ENCODE peak calls at places on chromosomes 7 and 10, in seven cellular contexts. One of them, this sample, is unnamed.

GRCh38 chr7:115133248-115133647 is 211.4 kb downstream of the MDFIC start:
- DNase-seq in uterus: no peak
- DNase-seq in H54: no peak
- DNase-seq in esophagus squamous epithelium: no peak
- DNase-seq in A549: no peak
- DNase-seq in spleen: no peak
- DNase-seq in GM12892: no peak
- DNase-seq in this sample: no peak

GRCh38 chr10:124717911-124718734 is 26.1 kb downstream of the FAM53B start:
- DNase-seq in spleen: peak; percentile 85
- DNase-seq in esophagus squamous epithelium: no peak
- DNase-seq in GM12892: no peak
- DNase-seq in H54: no peak
- DNase-seq in uterus: peak; percentile 68
- DNase-seq in A549: no peak
- DNase-seq in this sample: no peak

GRCh38 chr7:88429382-88429781 is 122.7 kb upstream of the STEAP4 start:
- DNase-seq in spleen: no peak
- DNase-seq in A549: peak; percentile 6
- DNase-seq in H54: no peak
- DNase-seq in GM12892: no peak
- DNase-seq in uterus: no peak
- DNase-seq in esophagus squamous epithelium: no peak
- DNase-seq in this sample: no peak

GRCh38 chr7:127035203-127035849 is 217.4 kb downstream of the GRM8 start:
- DNase-seq in GM12892: no peak
- DNase-seq in A549: no peak
- DNase-seq in esophagus squamous epithelium: no peak
- DNase-seq in uterus: no peak
- DNase-seq in spleen: no peak
- DNase-seq in H54: no peak
- DNase-seq in this sample: no peak

GRCh38 chr7:154503962-154504550 is 451.9 kb downstream of the DPP6 start:
- DNase-seq in H54: no peak
- DNase-seq in A549: peak; percentile 41
- DNase-seq in uterus: no peak
- DNase-seq in spleen: no peak
- DNase-seq in GM12892: no peak
- DNase-seq in esophagus squamous epithelium: no peak
- DNase-seq in this sample: no peak

GRCh38 chr10:99524050-99524666 is 8.6 kb upstream of the NKX2-3 start:
- DNase-seq in spleen: no peak
- DNase-seq in esophagus squamous epithelium: no peak
- DNase-seq in uterus: no peak
- DNase-seq in A549: no peak
- DNase-seq in H54: no peak
- DNase-seq in GM12892: no peak
- DNase-seq in this sample: no peak

GRCh38 chr10:88090568-88091214 is 227.3 kb downstream of the PTEN start:
- DNase-seq in uterus: no peak
- DNase-seq in spleen: no peak
- DNase-seq in A549: no peak
- DNase-seq in esophagus squamous epithelium: no peak
- DNase-seq in GM12892: no peak
- DNase-seq in H54: no peak
- DNase-seq in this sample: no peak

GRCh38 chr10:42936580-42936979 is 140.3 kb upstream of the RET start:
- DNase-seq in esophagus squamous epithelium: no peak
- DNase-seq in A549: no peak
- DNase-seq in H54: no peak
- DNase-seq in GM12892: no peak
- DNase-seq in spleen: peak; percentile 35
- DNase-seq in uterus: no peak
- DNase-seq in this sample: no peak

GRCh38 chr10:112754001-112754411 is 196.0 kb upstream of the TCF7L2 start:
- DNase-seq in uterus: peak; percentile 44
- DNase-seq in GM12892: no peak
- DNase-seq in H54: no peak
- DNase-seq in spleen: no peak
- DNase-seq in A549: no peak
- DNase-seq in esophagus squamous epithelium: no peak
- DNase-seq in this sample: no peak

GRCh38 chr7:55977831-55978230 is 13.4 kb downstream of the NIPSNAP2 start:
- DNase-seq in esophagus squamous epithelium: no peak
- DNase-seq in H54: no peak
- DNase-seq in A549: peak; percentile 18
- DNase-seq in GM12892: no peak
- DNase-seq in uterus: no peak
- DNase-seq in spleen: no peak
- DNase-seq in this sample: no peak

GRCh38 chr7:7596156-7596555 is 29.5 kb downstream of the MIOS start:
- DNase-seq in spleen: no peak
- DNase-seq in esophagus squamous epithelium: no peak
- DNase-seq in GM12892: no peak
- DNase-seq in A549: no peak
- DNase-seq in H54: no peak
- DNase-seq in uterus: no peak
- DNase-seq in this sample: no peak

GRCh38 chr10:119996944-119997343 is 104.4 kb downstream of the SEC23IP start:
- DNase-seq in A549: no peak
- DNase-seq in H54: no peak
- DNase-seq in spleen: no peak
- DNase-seq in GM12892: no peak
- DNase-seq in esophagus squamous epithelium: no peak
- DNase-seq in uterus: no peak
- DNase-seq in this sample: no peak

GRCh38 chr7:36075561-36075960 is 77.5 kb upstream of the EEPD1 start:
- DNase-seq in esophagus squamous epithelium: no peak
- DNase-seq in spleen: no peak
- DNase-seq in uterus: no peak
- DNase-seq in GM12892: no peak
- DNase-seq in H54: no peak
- DNase-seq in A549: no peak
- DNase-seq in this sample: no peak

GRCh38 chr7:82506702-82507101 is 63.1 kb upstream of the CACNA2D1 start:
- DNase-seq in uterus: no peak
- DNase-seq in A549: no peak
- DNase-seq in esophagus squamous epithelium: no peak
- DNase-seq in spleen: no peak
- DNase-seq in GM12892: no peak
- DNase-seq in H54: no peak
- DNase-seq in this sample: peak; percentile 50

GRCh38 chr7:40866601-40867000 is 731.8 kb downstream of the SUGCT start:
- DNase-seq in esophagus squamous epithelium: no peak
- DNase-seq in H54: no peak
- DNase-seq in GM12892: no peak
- DNase-seq in A549: peak; percentile 3
- DNase-seq in uterus: peak; percentile 46
- DNase-seq in spleen: no peak
- DNase-seq in this sample: no peak

GRCh38 chr7:27431465-27431864 is 188.9 kb downstream of the EVX1 start:
- DNase-seq in A549: no peak
- DNase-seq in uterus: no peak
- DNase-seq in H54: no peak
- DNase-seq in spleen: no peak
- DNase-seq in esophagus squamous epithelium: no peak
- DNase-seq in GM12892: no peak
- DNase-seq in this sample: no peak

GRCh38 chr7:6121141-6121540 is 90.0 kb downstream of the ANKRD61 start:
- DNase-seq in A549: peak; percentile 39
- DNase-seq in esophagus squamous epithelium: no peak
- DNase-seq in uterus: no peak
- DNase-seq in GM12892: no peak
- DNase-seq in H54: no peak
- DNase-seq in spleen: no peak
- DNase-seq in this sample: no peak

GRCh38 chr10:47104786-47105385 is 193.7 kb downstream of the PTPN20 start:
- DNase-seq in A549: no peak
- DNase-seq in spleen: no peak
- DNase-seq in esophagus squamous epithelium: no peak
- DNase-seq in uterus: no peak
- DNase-seq in H54: no peak
- DNase-seq in GM12892: no peak
- DNase-seq in this sample: no peak

GRCh38 chr7:8436965-8437364 is 3.6 kb downstream of the NXPH1 start:
- DNase-seq in uterus: no peak
- DNase-seq in GM12892: peak; percentile 43
- DNase-seq in H54: peak; percentile 94
- DNase-seq in esophagus squamous epithelium: no peak
- DNase-seq in spleen: peak; percentile 76
- DNase-seq in A549: peak; percentile 42
- DNase-seq in this sample: no peak

GRCh38 chr7:158257001-158257400 is 330.6 kb downstream of the PTPRN2 start:
- DNase-seq in H54: no peak
- DNase-seq in uterus: no peak
- DNase-seq in A549: no peak
- DNase-seq in GM12892: no peak
- DNase-seq in spleen: peak; percentile 37
- DNase-seq in esophagus squamous epithelium: no peak
- DNase-seq in this sample: no peak

GRCh38 chr7:19899517-19899916 is 126.1 kb upstream of the TMEM196 start:
- DNase-seq in H54: no peak
- DNase-seq in uterus: no peak
- DNase-seq in GM12892: no peak
- DNase-seq in spleen: no peak
- DNase-seq in esophagus squamous epithelium: no peak
- DNase-seq in A549: peak; percentile 86
- DNase-seq in this sample: no peak

DNA sequence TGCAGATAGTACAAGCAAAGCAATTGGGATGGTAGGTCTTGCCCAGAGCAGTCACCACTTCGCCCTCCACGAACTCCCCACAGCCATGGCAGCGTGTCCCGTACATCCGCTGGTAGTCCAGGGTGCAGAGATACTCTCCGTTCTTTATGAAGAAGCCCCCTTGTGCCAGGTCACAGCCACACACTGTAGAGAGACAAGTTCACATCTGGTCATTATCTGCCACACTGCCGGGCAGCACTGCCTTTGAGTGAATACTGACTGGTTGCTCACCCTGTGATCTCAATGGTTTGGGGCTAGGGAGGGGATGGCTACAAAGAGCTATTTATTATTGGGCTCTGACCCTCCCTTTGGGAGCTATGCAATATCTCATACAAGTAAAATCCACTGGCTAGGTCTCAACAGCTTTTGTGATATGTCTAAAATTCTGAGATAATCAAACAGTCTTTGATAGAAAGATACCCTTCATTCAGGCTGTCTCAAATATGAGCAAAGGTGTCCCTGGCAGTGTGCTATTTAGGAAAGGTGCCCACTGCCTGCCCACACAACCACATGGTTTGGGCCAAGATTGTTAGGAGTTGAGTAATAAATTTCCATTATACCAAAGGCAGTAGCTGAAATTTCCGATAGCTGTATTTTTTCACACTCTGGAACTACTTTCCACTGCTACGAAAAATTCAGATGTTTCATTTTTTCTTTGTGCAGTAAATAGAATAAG is 82.5 kb downstream of the ABLIM1 start:
- DNase-seq in uterus: no peak
- DNase-seq in spleen: no peak
- DNase-seq in GM12892: no peak
- DNase-seq in H54: no peak
- DNase-seq in esophagus squamous epithelium: no peak
- DNase-seq in A549: no peak
- DNase-seq in this sample: peak; percentile 66
- TF ChIP-seq POLR2A in uterus: no peak
- TF ChIP-seq POLR2A in spleen: no peak
- TF ChIP-seq POLR2A in GM12892: no peak
- TF ChIP-seq POLR2A in H54: no peak
- TF ChIP-seq POLR2A in esophagus squamous epithelium: no peak
- TF ChIP-seq POLR2A in A549: no peak
- TF ChIP-seq POLR2A in this sample: no peak

GRCh38 chr10:80205478-80206276 is at the start of gene ANXA11:
- DNase-seq in esophagus squamous epithelium: no peak
- DNase-seq in A549: peak; percentile 82
- DNase-seq in H54: peak; percentile 91
- DNase-seq in uterus: peak; percentile 79
- DNase-seq in GM12892: peak; percentile 91
- DNase-seq in spleen: peak; percentile 96
- DNase-seq in this sample: peak; percentile 73
- TF ChIP-seq POLR2A in esophagus squamous epithelium: peak; percentile 10
- TF ChIP-seq POLR2A in A549: peak; percentile 87
- TF ChIP-seq POLR2A in H54: peak; percentile 70
- TF ChIP-seq POLR2A in uterus: peak; percentile 94
- TF ChIP-seq POLR2A in GM12892: peak; percentile 93
- TF ChIP-seq POLR2A in spleen: peak; percentile 78
- TF ChIP-seq POLR2A in this sample: peak; percentile 84

DNA sequence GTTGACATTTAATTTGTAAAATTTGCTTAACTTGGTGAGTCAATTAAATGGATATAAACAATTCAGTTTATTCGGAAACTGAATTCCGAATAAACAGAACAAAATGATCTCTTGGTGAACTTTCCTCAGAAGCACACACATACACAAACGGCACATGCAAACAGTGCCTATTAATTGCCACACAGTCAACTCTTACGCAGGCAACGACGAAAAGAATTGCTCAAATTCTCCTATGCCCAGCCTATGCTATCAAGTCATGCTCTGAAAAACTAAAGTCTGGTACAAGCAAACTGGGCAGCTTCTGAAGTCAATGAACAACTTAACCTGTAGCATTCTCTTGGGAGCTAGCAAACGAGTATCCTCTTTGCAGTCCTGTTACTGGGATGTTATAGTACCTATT is 38.8 kb upstream of the ASL start:
- DNase-seq in A549: no peak
- DNase-seq in esophagus squamous epithelium: no peak
- DNase-seq in H54: no peak
- DNase-seq in GM12892: no peak
- DNase-seq in uterus: no peak
- DNase-seq in spleen: no peak
- DNase-seq in this sample: no peak
- TF ChIP-seq POLR2A in A549: no peak
- TF ChIP-seq POLR2A in esophagus squamous epithelium: no peak
- TF ChIP-seq POLR2A in H54: no peak
- TF ChIP-seq POLR2A in GM12892: no peak
- TF ChIP-seq POLR2A in uterus: no peak
- TF ChIP-seq POLR2A in spleen: no peak
- TF ChIP-seq POLR2A in this sample: no peak

GRCh38 chr10:80509108-80509402 is 28.6 kb upstream of the SH2D4B start:
- DNase-seq in esophagus squamous epithelium: no peak
- DNase-seq in spleen: no peak
- DNase-seq in GM12892: no peak
- DNase-seq in uterus: no peak
- DNase-seq in A549: no peak
- DNase-seq in H54: no peak
- DNase-seq in this sample: no peak

GRCh38 chr10:80511984-80512634 is 25.6 kb upstream of the SH2D4B start:
- DNase-seq in esophagus squamous epithelium: no peak
- DNase-seq in A549: no peak
- DNase-seq in uterus: no peak
- DNase-seq in spleen: peak; percentile 67
- DNase-seq in H54: no peak
- DNase-seq in GM12892: no peak
- DNase-seq in this sample: no peak

GRCh38 chr10:80506836-80507483 is 30.7 kb upstream of the SH2D4B start:
- DNase-seq in esophagus squamous epithelium: no peak
- DNase-seq in GM12892: no peak
- DNase-seq in uterus: no peak
- DNase-seq in H54: no peak
- DNase-seq in spleen: peak; percentile 71
- DNase-seq in A549: no peak
- DNase-seq in this sample: no peak

GRCh38 chr10:80507484-80507880 is 30.2 kb upstream of the SH2D4B start:
- DNase-seq in H54: no peak
- DNase-seq in uterus: no peak
- DNase-seq in A549: peak; percentile 63
- DNase-seq in spleen: peak; percentile 29
- DNase-seq in GM12892: no peak
- DNase-seq in esophagus squamous epithelium: no peak
- DNase-seq in this sample: no peak

GRCh38 chr10:80509403-80510161 is 28.1 kb upstream of the SH2D4B start:
- DNase-seq in H54: peak; percentile 96
- DNase-seq in esophagus squamous epithelium: no peak
- DNase-seq in A549: peak; percentile 85
- DNase-seq in uterus: peak; percentile 67
- DNase-seq in spleen: peak; percentile 77
- DNase-seq in GM12892: no peak
- DNase-seq in this sample: no peak
- TF ChIP-seq POLR2A in H54: no peak
- TF ChIP-seq POLR2A in esophagus squamous epithelium: no peak
- TF ChIP-seq POLR2A in A549: no peak
- TF ChIP-seq POLR2A in uterus: no peak
- TF ChIP-seq POLR2A in spleen: no peak
- TF ChIP-seq POLR2A in GM12892: no peak
- TF ChIP-seq POLR2A in this sample: no peak

This sample was measured in breast epithelium.